ENCODE peak calls at places on chromosomes 16 and 17, in seven cellular contexts. C is stomach, Y is GM12891, K is endothelial cell of umbilical vein, R is HCT116, T is GM12878, D is A549. X is an unnamed sample.

GRCh38 chr16:78122774-78123315 is 23.4 kb downstream of the WWOX start:
- DNase-seq in C (no peak), Y (peak), K (peak), R (peak), T (no peak), D (peak), X (peak)

GRCh38 chr16:67456383-67457140 is 24.4 kb downstream of the ATP6V0D1 start:
- DNase-seq in C (peak), Y (no peak), K (no peak), R (no peak), T (no peak), D (peak), X (no peak)

GRCh38 chr17:36594626-36595401 is 3.1 kb downstream of the DHRS11 start:
- DNase-seq in C (no peak), Y (no peak), K (no peak), R (no peak), T (no peak), D (no peak), X (no peak)

GRCh38 chr16:85969159-85969558 is 70.2 kb downstream of the IRF8 start:
- DNase-seq in C (no peak), Y (no peak), K (no peak), R (no peak), T (no peak), D (no peak), X (no peak)

GRCh38 chr17:14156689-14157088 is 80.0 kb downstream of the CDRT15 start:
- DNase-seq in C (no peak), Y (no peak), K (no peak), R (no peak), T (no peak), D (no peak), X (no peak)

GRCh38 chr17:7016406-7016805 is 4.0 kb downstream of the RNASEK start:
- DNase-seq in C (no peak), Y (no peak), K (no peak), R (no peak), T (no peak), D (no peak), X (no peak)

GRCh38 chr16:83100679-83101078 is 473.9 kb downstream of the CDH13 start:
- DNase-seq in C (no peak), Y (no peak), K (no peak), R (no peak), T (no peak), D (no peak), X (no peak)

GRCh38 chr17:20961551-20961950 is 81.3 kb downstream of the USP22 start:
- DNase-seq in C (no peak), Y (no peak), K (no peak), R (no peak), T (no peak), D (no peak), X (no peak)

GRCh38 chr17:46832306-46832895 is 13.9 kb upstream of the WNT3 start:
- DNase-seq in C (no peak), Y (no peak), K (no peak), R (no peak), T (no peak), D (no peak), X (no peak)

GRCh38 chr16:24069036-24069590 is 187.0 kb upstream of the CACNG3 start:
- DNase-seq in C (no peak), Y (no peak), K (no peak), R (no peak), T (no peak), D (no peak), X (no peak)

GRCh38 chr16:17235147-17235817 is 235.5 kb downstream of the XYLT1 start:
- DNase-seq in C (no peak), Y (no peak), K (no peak), R (no peak), T (no peak), D (no peak), X (no peak)

GRCh38 chr17:6231886-6232767 is 161.9 kb downstream of the WSCD1 start:
- DNase-seq in C (no peak), Y (no peak), K (peak), R (no peak), T (no peak), D (no peak), X (peak)

GRCh38 chr16:16016388-16016964 is 67.1 kb downstream of the ABCC1 start:
- DNase-seq in C (no peak), Y (no peak), K (no peak), R (no peak), T (no peak), D (no peak), X (no peak)

GRCh38 chr16:83176802-83177201 is 550.0 kb downstream of the CDH13 start:
- DNase-seq in C (no peak), Y (no peak), K (no peak), R (no peak), T (no peak), D (no peak), X (no peak)

GRCh38 chr17:39104657-39105056 is 46.8 kb downstream of the PLXDC1 start:
- DNase-seq in C (no peak), Y (no peak), K (no peak), R (no peak), T (no peak), D (no peak), X (no peak)
- TF ChIP-seq POLR2A in C (no peak), Y (no peak), K (no peak), R (no peak), T (no peak), D (no peak), X (no peak)

GRCh38 chr16:53446090-53446489 is 11.8 kb downstream of the RBL2 start:
- DNase-seq in C (no peak), Y (no peak), K (no peak), R (no peak), T (no peak), D (no peak), X (no peak)
- TF ChIP-seq POLR2A in C (no peak), Y (no peak), K (no peak), R (no peak), T (no peak), D (no peak), X (no peak)

GRCh38 chr16:3065069-3065741 is at the start of gene IL32:
- DNase-seq in C (peak), Y (no peak), K (peak), R (no peak), T (no peak), D (peak), X (peak)
- TF ChIP-seq POLR2A in C (no peak), Y (no peak), K (no peak), R (no peak), T (no peak), D (no peak), X (no peak)

DNA sequence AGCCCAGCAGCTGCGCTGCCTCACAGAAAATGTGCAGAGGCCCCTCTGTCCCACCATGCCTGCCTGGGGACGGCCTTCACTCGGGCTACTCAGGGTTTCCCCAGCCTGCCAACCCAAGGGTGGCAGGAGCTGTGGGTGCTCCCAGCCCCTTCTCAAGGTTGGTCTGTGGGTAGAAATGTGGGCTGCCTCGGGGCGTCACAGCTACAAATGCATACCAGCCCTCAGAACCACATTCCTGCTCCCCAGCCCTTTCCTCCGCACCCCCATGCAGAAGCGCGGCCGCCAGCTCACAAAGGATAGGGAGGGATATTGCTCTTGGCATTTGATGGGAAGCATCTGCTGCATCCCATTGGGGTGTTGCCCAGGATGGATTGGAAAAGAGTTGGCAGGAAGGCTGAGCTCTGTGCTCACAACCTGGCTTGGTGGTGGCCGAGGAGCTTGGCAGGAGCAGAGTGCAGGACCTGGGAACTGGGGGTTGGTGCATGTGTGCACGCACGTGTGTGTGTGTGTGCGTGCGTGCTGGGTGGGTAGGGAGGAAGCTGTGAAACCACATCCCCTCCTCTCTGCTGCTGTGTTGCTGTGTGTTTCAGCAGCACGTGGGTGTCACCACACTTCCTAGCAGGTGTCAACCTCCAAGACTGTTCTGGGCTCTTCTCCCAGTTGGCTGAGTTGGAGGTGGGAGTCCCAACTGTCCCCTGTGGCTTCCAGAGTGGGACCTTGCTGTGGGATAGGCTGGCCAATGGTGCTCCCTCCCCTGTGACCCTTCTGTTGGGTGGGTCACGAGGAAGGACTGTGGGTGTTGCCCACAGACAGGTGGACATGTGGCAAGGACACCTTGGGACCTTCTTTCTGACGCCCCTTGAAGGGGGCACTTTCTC is 304.5 kb downstream of the SEC14L1 start:
- DNase-seq in C (peak), Y (no peak), K (no peak), R (no peak), T (peak), D (no peak), X (no peak)
- TF ChIP-seq POLR2A in C (no peak), Y (peak), K (no peak), R (no peak), T (peak), D (no peak), X (no peak)

DNA sequence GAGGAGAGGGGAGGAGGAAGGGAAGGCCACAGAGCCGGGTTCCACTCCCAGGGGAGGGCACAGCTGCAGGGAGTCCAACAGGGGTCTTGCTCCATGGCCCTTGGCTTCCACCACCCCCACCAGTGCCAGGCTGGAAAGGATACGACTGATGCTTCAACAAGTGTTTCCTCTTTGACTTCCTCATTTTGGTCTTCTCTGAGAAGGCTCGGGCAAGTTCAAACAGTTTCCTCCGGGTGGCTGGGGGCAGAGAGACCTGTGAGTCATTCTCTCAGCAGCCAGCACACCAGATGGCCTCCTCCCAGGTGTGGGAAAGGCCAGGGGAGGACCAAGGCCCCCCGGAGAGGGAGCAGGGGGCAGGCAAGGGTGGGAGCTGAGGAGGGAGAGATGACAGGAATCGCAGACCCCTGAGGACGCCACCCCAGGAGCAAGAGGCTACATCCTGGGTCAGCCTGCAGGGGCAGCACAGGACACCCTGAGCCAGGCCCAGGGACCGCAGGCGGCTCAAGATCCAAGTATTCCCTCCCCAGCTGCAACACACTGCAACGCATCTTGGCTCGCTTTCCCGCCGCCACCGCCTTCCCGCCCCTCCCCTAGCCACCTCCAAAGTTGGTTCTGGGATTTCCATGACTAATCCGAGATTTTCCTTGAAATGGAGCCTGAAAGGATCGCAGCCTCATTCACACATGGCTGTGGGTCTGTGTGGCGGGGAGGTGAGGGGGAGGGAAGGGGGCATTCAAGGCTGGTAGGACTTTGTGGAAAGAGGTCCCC is 18.3 kb upstream of the MRPS23 start:
- DNase-seq in C (peak), Y (peak), K (peak), R (peak), T (peak), D (peak), X (peak)
- TF ChIP-seq POLR2A in C (no peak), Y (no peak), K (no peak), R (no peak), T (no peak), D (no peak), X (peak)

DNA sequence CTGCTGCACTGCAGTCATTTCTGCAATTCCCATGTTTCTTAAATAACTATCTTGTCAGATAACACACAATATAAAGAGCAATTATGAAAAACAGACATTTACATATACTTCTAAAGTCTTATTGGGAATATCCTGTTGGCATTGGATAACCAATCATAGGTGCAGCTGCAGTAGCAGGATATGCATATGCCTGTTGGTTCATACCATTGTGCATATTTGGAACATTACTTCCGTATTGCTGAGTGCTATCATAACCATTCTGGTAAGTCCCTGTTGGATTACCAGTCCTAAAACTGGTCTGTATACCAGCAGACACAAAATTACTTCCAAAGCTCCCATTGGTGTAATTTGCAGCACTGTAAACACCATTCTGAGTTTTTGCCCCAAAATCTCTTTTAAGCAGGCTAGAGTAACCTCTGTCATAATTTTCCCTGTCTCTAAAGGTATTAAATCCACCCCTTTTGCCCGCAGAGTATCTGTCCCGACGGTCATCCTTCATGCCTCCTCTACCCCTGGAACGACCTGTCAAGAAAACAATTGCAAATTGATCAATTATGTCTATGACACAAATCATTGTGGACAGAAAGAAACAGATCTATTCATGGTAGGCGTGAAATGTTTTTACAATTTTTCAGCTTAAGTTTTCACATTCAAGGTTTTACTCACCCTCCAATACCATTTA is 3.1 kb upstream of the POLG2 start:
- DNase-seq in C (no peak), Y (no peak), K (no peak), R (no peak), T (no peak), D (peak), X (no peak)
- TF ChIP-seq POLR2A in C (no peak), Y (peak), K (no peak), R (no peak), T (no peak), D (no peak), X (no peak)